ENCODE peak calls at places on chromosomes 13 and 19, in seven cellular contexts. One of them, this sample, is unnamed.

GRCh38 chr13:35598233-35598632 is 121.7 kb upstream of the MAB21L1 start:
- DNase-seq in choroid plexus epithelial cell: peak
- DNase-seq in thyroid gland: no peak
- DNase-seq in IMR-90: no peak
- DNase-seq in GM23338: no peak
- DNase-seq in mucosa of descending colon: no peak
- DNase-seq in fibroblast of the aortic adventitia: no peak
- DNase-seq in this sample: no peak

GRCh38 chr19:1401138-1401888 is at the start of gene GAMT:
- DNase-seq in fibroblast of the aortic adventitia: no peak
- DNase-seq in mucosa of descending colon: no peak
- DNase-seq in IMR-90: no peak
- DNase-seq in GM23338: peak
- DNase-seq in choroid plexus epithelial cell: no peak
- DNase-seq in thyroid gland: peak
- DNase-seq in this sample: no peak

GRCh38 chr19:32673573-32673972 is 1.4 kb downstream of the ANKRD27 start:
- DNase-seq in fibroblast of the aortic adventitia: no peak
- DNase-seq in IMR-90: no peak
- DNase-seq in choroid plexus epithelial cell: no peak
- DNase-seq in thyroid gland: no peak
- DNase-seq in GM23338: no peak
- DNase-seq in mucosa of descending colon: no peak
- DNase-seq in this sample: no peak

GRCh38 chr13:75803175-75803611 is 167.1 kb downstream of the LMO7 start:
- DNase-seq in GM23338: peak
- DNase-seq in IMR-90: no peak
- DNase-seq in choroid plexus epithelial cell: no peak
- DNase-seq in mucosa of descending colon: peak
- DNase-seq in fibroblast of the aortic adventitia: no peak
- DNase-seq in thyroid gland: no peak
- DNase-seq in this sample: no peak

GRCh38 chr13:110627761-110628476 is 12.6 kb downstream of the NAXD start:
- DNase-seq in thyroid gland: no peak
- DNase-seq in fibroblast of the aortic adventitia: no peak
- DNase-seq in choroid plexus epithelial cell: peak
- DNase-seq in GM23338: no peak
- DNase-seq in mucosa of descending colon: no peak
- DNase-seq in IMR-90: no peak
- DNase-seq in this sample: no peak

GRCh38 chr13:96033220-96034015 is 19.8 kb downstream of the UGGT2 start:
- DNase-seq in choroid plexus epithelial cell: no peak
- DNase-seq in thyroid gland: no peak
- DNase-seq in fibroblast of the aortic adventitia: no peak
- DNase-seq in mucosa of descending colon: no peak
- DNase-seq in IMR-90: no peak
- DNase-seq in GM23338: no peak
- DNase-seq in this sample: no peak

GRCh38 chr13:104625196-104625595 is 1559.0 kb upstream of the SLC10A2 start:
- DNase-seq in thyroid gland: no peak
- DNase-seq in mucosa of descending colon: no peak
- DNase-seq in GM23338: no peak
- DNase-seq in fibroblast of the aortic adventitia: no peak
- DNase-seq in choroid plexus epithelial cell: no peak
- DNase-seq in IMR-90: no peak
- DNase-seq in this sample: no peak

GRCh38 chr19:342801-343421 is 1.7 kb downstream of the MIER2 start:
- DNase-seq in IMR-90: peak
- DNase-seq in choroid plexus epithelial cell: peak
- DNase-seq in fibroblast of the aortic adventitia: peak
- DNase-seq in thyroid gland: peak
- DNase-seq in mucosa of descending colon: peak
- DNase-seq in GM23338: no peak
- DNase-seq in this sample: peak

GRCh38 chr13:28099396-28100148 is 804 bp downstream of the FLT3 start:
- DNase-seq in IMR-90: no peak
- DNase-seq in fibroblast of the aortic adventitia: no peak
- DNase-seq in mucosa of descending colon: no peak
- DNase-seq in GM23338: peak
- DNase-seq in thyroid gland: no peak
- DNase-seq in choroid plexus epithelial cell: no peak
- DNase-seq in this sample: no peak

GRCh38 chr19:46351241-46352041 is 4.6 kb downstream of the PPP5C start:
- DNase-seq in mucosa of descending colon: no peak
- DNase-seq in choroid plexus epithelial cell: peak
- DNase-seq in fibroblast of the aortic adventitia: peak
- DNase-seq in IMR-90: peak
- DNase-seq in GM23338: peak
- DNase-seq in thyroid gland: peak
- DNase-seq in this sample: no peak

GRCh38 chr13:110344320-110344719 is 37.2 kb downstream of the COL4A2 start:
- DNase-seq in fibroblast of the aortic adventitia: no peak
- DNase-seq in mucosa of descending colon: no peak
- DNase-seq in choroid plexus epithelial cell: no peak
- DNase-seq in GM23338: no peak
- DNase-seq in thyroid gland: no peak
- DNase-seq in IMR-90: no peak
- DNase-seq in this sample: no peak

GRCh38 chr19:14361824-14362223 is 19.4 kb upstream of the ADGRE5 start:
- DNase-seq in choroid plexus epithelial cell: no peak
- DNase-seq in mucosa of descending colon: no peak
- DNase-seq in thyroid gland: no peak
- DNase-seq in IMR-90: no peak
- DNase-seq in GM23338: peak
- DNase-seq in fibroblast of the aortic adventitia: peak
- DNase-seq in this sample: no peak

GRCh38 chr13:72586519-72586918 is 140.9 kb downstream of the MZT1 start:
- DNase-seq in thyroid gland: no peak
- DNase-seq in GM23338: no peak
- DNase-seq in fibroblast of the aortic adventitia: no peak
- DNase-seq in IMR-90: no peak
- DNase-seq in mucosa of descending colon: no peak
- DNase-seq in choroid plexus epithelial cell: peak
- DNase-seq in this sample: no peak

GRCh38 chr13:27852491-27852890 is 60.2 kb downstream of the GSX1 start:
- DNase-seq in thyroid gland: no peak
- DNase-seq in GM23338: no peak
- DNase-seq in IMR-90: no peak
- DNase-seq in choroid plexus epithelial cell: no peak
- DNase-seq in fibroblast of the aortic adventitia: no peak
- DNase-seq in mucosa of descending colon: no peak
- DNase-seq in this sample: no peak

GRCh38 chr19:1837625-1838105 is 10.6 kb downstream of the REXO1 start:
- DNase-seq in GM23338: peak
- DNase-seq in choroid plexus epithelial cell: peak
- DNase-seq in IMR-90: no peak
- DNase-seq in fibroblast of the aortic adventitia: no peak
- DNase-seq in mucosa of descending colon: peak
- DNase-seq in thyroid gland: no peak
- DNase-seq in this sample: no peak

GRCh38 chr19:848457-848921 is 3.6 kb upstream of the ELANE start:
- DNase-seq in IMR-90: no peak
- DNase-seq in fibroblast of the aortic adventitia: no peak
- DNase-seq in choroid plexus epithelial cell: no peak
- DNase-seq in GM23338: no peak
- DNase-seq in mucosa of descending colon: no peak
- DNase-seq in thyroid gland: no peak
- DNase-seq in this sample: no peak

GRCh38 chr19:38049105-38049649 is 142.2 kb downstream of the SIPA1L3 start:
- DNase-seq in thyroid gland: no peak
- DNase-seq in mucosa of descending colon: peak
- DNase-seq in GM23338: no peak
- DNase-seq in fibroblast of the aortic adventitia: no peak
- DNase-seq in IMR-90: no peak
- DNase-seq in choroid plexus epithelial cell: peak
- DNase-seq in this sample: no peak

GRCh38 chr19:38391911-38392464 is 3.5 kb downstream of the SPRED3 start:
- DNase-seq in choroid plexus epithelial cell: no peak
- DNase-seq in GM23338: no peak
- DNase-seq in thyroid gland: no peak
- DNase-seq in fibroblast of the aortic adventitia: no peak
- DNase-seq in mucosa of descending colon: no peak
- DNase-seq in IMR-90: no peak
- DNase-seq in this sample: no peak

GRCh38 chr19:46112527-46112926 is 12.0 kb downstream of the IGFL3 start:
- DNase-seq in thyroid gland: no peak
- DNase-seq in fibroblast of the aortic adventitia: no peak
- DNase-seq in mucosa of descending colon: no peak
- DNase-seq in GM23338: no peak
- DNase-seq in choroid plexus epithelial cell: no peak
- DNase-seq in IMR-90: no peak
- DNase-seq in this sample: no peak

GRCh38 chr13:32594339-32594738 is 8.1 kb downstream of the PDS5B start:
- DNase-seq in choroid plexus epithelial cell: no peak
- DNase-seq in thyroid gland: no peak
- DNase-seq in mucosa of descending colon: no peak
- DNase-seq in fibroblast of the aortic adventitia: peak
- DNase-seq in GM23338: no peak
- DNase-seq in IMR-90: peak
- DNase-seq in this sample: no peak

GRCh38 chr19:38837656-38838121 is 6.1 kb upstream of the ECH1 start:
- DNase-seq in mucosa of descending colon: no peak
- DNase-seq in IMR-90: peak
- DNase-seq in thyroid gland: no peak
- DNase-seq in choroid plexus epithelial cell: no peak
- DNase-seq in GM23338: no peak
- DNase-seq in fibroblast of the aortic adventitia: no peak
- DNase-seq in this sample: no peak

GRCh38 chr19:29385191-29385795 is 140.5 kb upstream of the VSTM2B start:
- DNase-seq in choroid plexus epithelial cell: no peak
- DNase-seq in mucosa of descending colon: no peak
- DNase-seq in IMR-90: no peak
- DNase-seq in GM23338: no peak
- DNase-seq in fibroblast of the aortic adventitia: no peak
- DNase-seq in thyroid gland: no peak
- DNase-seq in this sample: no peak

GRCh38 chr19:13401388-13401787 is 104.9 kb downstream of the CACNA1A start:
- DNase-seq in GM23338: peak
- DNase-seq in mucosa of descending colon: no peak
- DNase-seq in thyroid gland: no peak
- DNase-seq in IMR-90: peak
- DNase-seq in choroid plexus epithelial cell: peak
- DNase-seq in fibroblast of the aortic adventitia: peak
- DNase-seq in this sample: no peak

GRCh38 chr19:16594681-16595091 is 22.5 kb upstream of the SLC35E1 start:
- DNase-seq in choroid plexus epithelial cell: no peak
- DNase-seq in IMR-90: no peak
- DNase-seq in fibroblast of the aortic adventitia: no peak
- DNase-seq in thyroid gland: no peak
- DNase-seq in GM23338: no peak
- DNase-seq in mucosa of descending colon: no peak
- DNase-seq in this sample: no peak

GRCh38 chr19:4516939-4517300 is 1.4 kb downstream of the PLIN4 start:
- DNase-seq in choroid plexus epithelial cell: no peak
- DNase-seq in IMR-90: no peak
- DNase-seq in fibroblast of the aortic adventitia: no peak
- DNase-seq in GM23338: no peak
- DNase-seq in mucosa of descending colon: no peak
- DNase-seq in thyroid gland: no peak
- DNase-seq in this sample: no peak

GRCh38 chr13:95250961-95251360 is 50.3 kb downstream of the ABCC4 start:
- DNase-seq in mucosa of descending colon: no peak
- DNase-seq in IMR-90: no peak
- DNase-seq in choroid plexus epithelial cell: no peak
- DNase-seq in thyroid gland: no peak
- DNase-seq in GM23338: no peak
- DNase-seq in fibroblast of the aortic adventitia: no peak
- DNase-seq in this sample: no peak

GRCh38 chr19:30752201-30752600 is 380.0 kb downstream of the ZNF536 start:
- DNase-seq in GM23338: no peak
- DNase-seq in mucosa of descending colon: no peak
- DNase-seq in choroid plexus epithelial cell: no peak
- DNase-seq in fibroblast of the aortic adventitia: no peak
- DNase-seq in thyroid gland: no peak
- DNase-seq in IMR-90: no peak
- DNase-seq in this sample: no peak

DNA sequence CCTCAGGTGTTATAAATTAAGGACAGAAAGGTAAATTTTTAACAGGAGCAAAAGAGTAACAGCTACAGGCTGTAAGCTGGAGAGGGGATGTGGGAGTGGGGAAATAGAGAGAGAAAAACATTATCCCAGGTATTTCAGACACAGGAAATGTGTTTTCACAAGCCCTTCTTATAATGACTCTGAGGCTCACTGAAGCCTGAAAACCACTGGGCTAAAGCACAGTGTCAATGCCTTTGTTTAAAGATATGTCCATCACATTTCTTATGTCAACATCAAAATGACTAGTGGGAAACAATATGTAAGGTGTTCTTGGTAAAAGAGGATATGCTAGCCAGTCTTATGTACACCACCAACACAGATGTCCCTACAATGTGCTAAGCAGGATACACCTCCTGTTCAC is 365.9 kb downstream of the FGF14 start:
- DNase-seq in fibroblast of the aortic adventitia: no peak
- DNase-seq in thyroid gland: no peak
- DNase-seq in choroid plexus epithelial cell: no peak
- DNase-seq in mucosa of descending colon: no peak
- DNase-seq in GM23338: no peak
- DNase-seq in IMR-90: no peak
- DNase-seq in this sample: peak
- TF ChIP-seq CTCF in fibroblast of the aortic adventitia: no peak
- TF ChIP-seq CTCF in thyroid gland: no peak
- TF ChIP-seq CTCF in choroid plexus epithelial cell: no peak
- TF ChIP-seq CTCF in mucosa of descending colon: no peak
- TF ChIP-seq CTCF in GM23338: no peak
- TF ChIP-seq CTCF in IMR-90: no peak
- TF ChIP-seq CTCF in this sample: no peak

GRCh38 chr19:6274756-6275155 is 5.0 kb downstream of the MLLT1 start:
- DNase-seq in mucosa of descending colon: no peak
- DNase-seq in GM23338: no peak
- DNase-seq in thyroid gland: no peak
- DNase-seq in IMR-90: no peak
- DNase-seq in fibroblast of the aortic adventitia: no peak
- DNase-seq in choroid plexus epithelial cell: no peak
- DNase-seq in this sample: no peak
- H3K4me3 ChIP-seq in mucosa of descending colon: no peak
- H3K4me3 ChIP-seq in GM23338: no peak
- H3K4me3 ChIP-seq in thyroid gland: no peak
- H3K4me3 ChIP-seq in IMR-90: no peak
- H3K4me3 ChIP-seq in fibroblast of the aortic adventitia: peak
- H3K4me3 ChIP-seq in choroid plexus epithelial cell: no peak
- H3K4me3 ChIP-seq in this sample: no peak

DNA sequence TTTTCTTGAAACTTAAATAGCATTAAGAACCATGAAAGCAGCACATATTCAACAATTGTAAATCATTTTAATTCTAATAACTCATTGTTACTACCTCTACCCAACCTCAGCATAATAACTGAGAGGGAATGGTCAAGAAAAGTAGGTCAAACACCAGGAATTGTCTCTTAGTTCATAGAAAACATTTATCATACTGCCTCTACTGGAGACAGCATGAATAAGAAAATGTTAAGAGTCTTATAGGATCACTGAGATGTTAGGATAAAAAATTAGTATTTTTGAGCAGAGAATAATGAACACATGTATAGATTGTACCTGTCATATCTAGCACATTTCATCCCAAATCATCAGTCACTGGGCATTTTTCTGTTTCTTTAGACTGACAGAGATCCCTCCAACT is 515.3 kb downstream of the PCDH9 start:
- DNase-seq in thyroid gland: no peak
- DNase-seq in mucosa of descending colon: no peak
- DNase-seq in GM23338: peak
- DNase-seq in fibroblast of the aortic adventitia: peak
- DNase-seq in IMR-90: no peak
- DNase-seq in choroid plexus epithelial cell: peak
- DNase-seq in this sample: no peak
- TF ChIP-seq CTCF in thyroid gland: no peak
- TF ChIP-seq CTCF in mucosa of descending colon: no peak
- TF ChIP-seq CTCF in GM23338: peak
- TF ChIP-seq CTCF in fibroblast of the aortic adventitia: peak
- TF ChIP-seq CTCF in IMR-90: no peak
- TF ChIP-seq CTCF in choroid plexus epithelial cell: peak
- TF ChIP-seq CTCF in this sample: no peak

GRCh38 chr19:18304194-18304495 is 18.7 kb downstream of the LSM4 start:
- DNase-seq in choroid plexus epithelial cell: no peak
- DNase-seq in fibroblast of the aortic adventitia: no peak
- DNase-seq in GM23338: no peak
- DNase-seq in thyroid gland: no peak
- DNase-seq in mucosa of descending colon: no peak
- DNase-seq in IMR-90: no peak
- DNase-seq in this sample: no peak
- H3K4me3 ChIP-seq in choroid plexus epithelial cell: peak
- H3K4me3 ChIP-seq in fibroblast of the aortic adventitia: peak
- H3K4me3 ChIP-seq in GM23338: peak
- H3K4me3 ChIP-seq in thyroid gland: no peak
- H3K4me3 ChIP-seq in mucosa of descending colon: no peak
- H3K4me3 ChIP-seq in IMR-90: no peak
- H3K4me3 ChIP-seq in this sample: no peak

This sample was measured in kidney epithelial cell.